ENCODE peak calls at places on chromosomes 1 and 21, in seven cellular contexts. U, H, J, A, Y, C and Z are unnamed samples.

GRCh38 chr1:229203030-229203751 is 67.7 kb upstream of the RAB4A start:
- DNase-seq in U (no peak), H (no peak), J (peak; percentile 68), A (no peak), Y (no peak), C (no peak), Z (no peak)

GRCh38 chr1:41494351-41495170 is 10.1 kb upstream of the EDN2 start:
- DNase-seq in U (no peak), H (no peak), J (no peak), A (no peak), Y (no peak), C (peak; percentile 43), Z (no peak)

GRCh38 chr1:101262601-101263348 is 26.0 kb downstream of the S1PR1 start:
- DNase-seq in U (no peak), H (no peak), J (peak; percentile 25), A (no peak), Y (no peak), C (no peak), Z (no peak)

GRCh38 chr1:244011251-244011650 is 39.8 kb upstream of the ZBTB18 start:
- DNase-seq in U (no peak), H (no peak), J (no peak), A (no peak), Y (no peak), C (no peak), Z (no peak)

GRCh38 chr1:238652346-238652968 is 733.9 kb upstream of the CHRM3 start:
- DNase-seq in U (no peak), H (no peak), J (no peak), A (no peak), Y (no peak), C (no peak), Z (no peak)

GRCh38 chr21:38806153-38806941 is 618 bp downstream of the ETS2 start:
- DNase-seq in U (peak; percentile 67), H (peak; percentile 18), J (peak; percentile 26), A (no peak), Y (no peak), C (peak; percentile 75), Z (peak; percentile 33)

GRCh38 chr1:19703280-19703679 is 38.6 kb downstream of the HTR6 start:
- DNase-seq in U (no peak), H (no peak), J (no peak), A (no peak), Y (no peak), C (no peak), Z (no peak)

GRCh38 chr21:14901482-14901958 is 163.3 kb downstream of the NRIP1 start:
- DNase-seq in U (no peak), H (no peak), J (peak; percentile 10), A (no peak), Y (no peak), C (no peak), Z (no peak)

GRCh38 chr1:58162952-58163550 is 383.5 kb downstream of the OMA1 start:
- DNase-seq in U (no peak), H (peak; percentile 45), J (peak; percentile 40), A (no peak), Y (no peak), C (peak; percentile 38), Z (no peak)

GRCh38 chr21:39030127-39030884 is 152.9 kb downstream of the PSMG1 start:
- DNase-seq in U (no peak), H (no peak), J (no peak), A (no peak), Y (no peak), C (no peak), Z (no peak)

GRCh38 chr1:197330213-197330612 is 62.2 kb downstream of the CRB1 start:
- DNase-seq in U (no peak), H (no peak), J (no peak), A (no peak), Y (no peak), C (no peak), Z (no peak)

GRCh38 chr1:6694126-6694713 is 7.4 kb downstream of the DNAJC11 start:
- DNase-seq in U (no peak), H (no peak), J (no peak), A (no peak), Y (no peak), C (no peak), Z (no peak)

GRCh38 chr1:219518168-219518905 is 94.6 kb downstream of the ZC3H11B start:
- DNase-seq in U (no peak), H (no peak), J (no peak), A (no peak), Y (no peak), C (no peak), Z (no peak)

DNA sequence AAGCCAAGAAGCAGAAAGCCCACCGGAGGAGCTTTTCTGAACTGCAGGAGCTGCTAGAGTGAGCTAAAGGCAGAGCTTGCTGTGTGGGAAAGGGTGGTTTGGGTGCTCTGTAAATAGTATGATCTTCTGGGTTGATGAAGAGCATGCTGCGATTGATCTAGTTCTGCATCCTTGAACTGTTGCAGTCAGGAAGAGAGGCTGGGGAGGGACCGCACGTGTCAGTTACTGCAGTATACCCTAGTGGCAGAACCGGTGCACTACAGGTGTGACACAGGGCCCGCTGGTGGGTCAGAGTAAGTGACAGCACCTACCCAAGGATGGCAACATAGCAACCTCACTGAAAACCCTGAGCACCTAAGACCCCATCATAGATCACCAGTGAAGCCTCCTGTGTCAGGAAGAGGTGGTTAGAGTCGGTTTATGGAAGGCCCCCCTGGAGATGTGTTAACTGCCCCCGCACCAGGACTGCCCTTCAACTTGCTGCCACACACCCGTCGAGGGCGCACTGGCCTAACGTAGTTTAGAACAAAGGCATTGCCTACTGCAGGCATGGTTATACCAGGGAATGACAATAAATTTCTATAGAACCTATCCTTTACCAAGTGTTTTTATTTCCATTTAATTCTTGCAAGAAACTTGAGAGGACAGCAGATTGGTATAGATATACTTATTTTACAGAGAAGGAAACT is 146.0 kb upstream of the KIAA0040 start:
- DNase-seq in U (peak; percentile 71), H (no peak), J (peak; percentile 71), A (no peak), Y (no peak), C (no peak), Z (peak; percentile 25)
- TF ChIP-seq CTCF in U (peak; percentile 58), H (no peak), J (peak; percentile 74), A (no peak), Y (peak; percentile 31), C (no peak), Z (peak; percentile 33)

GRCh38 chr1:173669491-173669941 is at the start of gene ANKRD45:
- DNase-seq in U (no peak), H (peak; percentile 11), J (peak; percentile 45), A (no peak), Y (no peak), C (peak; percentile 79), Z (no peak)
- TF ChIP-seq CTCF in U (no peak), H (no peak), J (no peak), A (no peak), Y (no peak), C (no peak), Z (no peak)

GRCh38 chr1:230715510-230715909 is 1.6 kb upstream of the AGT start:
- DNase-seq in U (no peak), H (no peak), J (no peak), A (no peak), Y (no peak), C (no peak), Z (no peak)
- TF ChIP-seq CTCF in U (no peak), H (no peak), J (no peak), A (no peak), Y (no peak), C (no peak), Z (no peak)

DNA sequence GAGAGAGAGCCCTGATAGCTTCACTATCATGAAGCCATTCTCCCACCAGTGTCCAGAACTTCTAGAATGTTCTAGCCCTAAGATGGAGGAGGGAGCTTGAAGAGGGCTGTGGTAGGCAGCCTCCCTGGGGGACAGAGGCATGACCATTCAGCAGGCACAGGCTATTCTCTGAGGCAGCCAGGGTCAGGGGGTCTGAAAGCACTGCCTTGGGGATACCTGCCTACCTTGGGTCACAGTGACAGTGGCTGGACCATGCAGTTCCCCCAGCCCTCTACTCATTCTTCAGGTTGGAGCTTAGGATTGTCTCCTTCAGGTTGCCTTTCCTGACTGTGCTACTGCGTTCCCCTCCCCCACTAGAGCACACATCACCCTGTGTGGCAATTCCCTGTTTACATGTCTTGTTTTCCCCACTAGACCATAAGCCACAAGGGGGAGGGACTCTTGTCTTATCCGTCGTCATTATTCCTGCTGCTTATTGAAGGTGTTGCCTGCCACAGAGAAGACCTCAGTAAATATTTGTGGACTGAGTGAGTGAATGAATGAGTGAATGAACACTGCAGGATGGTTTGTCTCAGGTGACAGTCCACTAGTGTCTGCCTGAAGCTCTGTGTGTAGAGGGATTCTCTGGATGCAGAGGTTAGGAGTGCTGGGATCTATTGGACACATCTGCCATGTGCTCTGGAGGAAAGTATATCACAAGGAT is 5.2 kb downstream of the ZDHHC18 start:
- DNase-seq in U (no peak), H (no peak), J (no peak), A (no peak), Y (no peak), C (no peak), Z (no peak)
- TF ChIP-seq CTCF in U (no peak), H (no peak), J (no peak), A (no peak), Y (no peak), C (no peak), Z (no peak)

GRCh38 chr1:72284398-72285073 is 2.2 kb upstream of the NEGR1 start:
- DNase-seq in U (no peak), H (no peak), J (peak; percentile 53), A (no peak), Y (no peak), C (peak; percentile 65), Z (no peak)
- TF ChIP-seq CTCF in U (no peak), H (no peak), J (no peak), A (no peak), Y (no peak), C (no peak), Z (no peak)